ENCODE peak calls at places on chromosomes 2 and 18, in nine cellular contexts. One of them, this sample, is unnamed.

GRCh38 chr18:80175451-80176235 is 66.6 kb downstream of the ADNP2 start:
- DNase-seq in brain microvascular endothelial cell: peak; percentile 48
- DNase-seq in breast epithelium: no peak
- DNase-seq in A549: no peak
- DNase-seq in right atrium auricular region: no peak
- DNase-seq in endodermal cell: no peak
- DNase-seq in bronchial epithelial cell: no peak
- DNase-seq in H9: no peak
- DNase-seq in activated CD8-positive, alpha-beta T cell treated with anti-CD3 and anti-CD28 coated beads for 36 hours: peak; percentile 78
- DNase-seq in this sample: no peak

GRCh38 chr2:128028668-128029054 is 802 bp upstream of the SAP130 start:
- DNase-seq in bronchial epithelial cell: no peak
- DNase-seq in activated CD8-positive, alpha-beta T cell treated with anti-CD3 and anti-CD28 coated beads for 36 hours: no peak
- DNase-seq in H9: no peak
- DNase-seq in endodermal cell: no peak
- DNase-seq in A549: no peak
- DNase-seq in right atrium auricular region: no peak
- DNase-seq in brain microvascular endothelial cell: no peak
- DNase-seq in breast epithelium: no peak
- DNase-seq in this sample: no peak

GRCh38 chr18:49321800-49322461 is 138.5 kb downstream of the DYM start:
- DNase-seq in bronchial epithelial cell: peak; percentile 47
- DNase-seq in brain microvascular endothelial cell: no peak
- DNase-seq in endodermal cell: no peak
- DNase-seq in breast epithelium: no peak
- DNase-seq in activated CD8-positive, alpha-beta T cell treated with anti-CD3 and anti-CD28 coated beads for 36 hours: no peak
- DNase-seq in right atrium auricular region: no peak
- DNase-seq in H9: no peak
- DNase-seq in A549: no peak
- DNase-seq in this sample: no peak

GRCh38 chr2:232351686-232352510 is 26.7 kb upstream of the ALPP start:
- DNase-seq in right atrium auricular region: no peak
- DNase-seq in activated CD8-positive, alpha-beta T cell treated with anti-CD3 and anti-CD28 coated beads for 36 hours: no peak
- DNase-seq in A549: no peak
- DNase-seq in brain microvascular endothelial cell: no peak
- DNase-seq in endodermal cell: no peak
- DNase-seq in H9: no peak
- DNase-seq in breast epithelium: no peak
- DNase-seq in bronchial epithelial cell: no peak
- DNase-seq in this sample: no peak

GRCh38 chr18:47628898-47629297 is 301.6 kb downstream of the SMAD2 start:
- DNase-seq in brain microvascular endothelial cell: no peak
- DNase-seq in activated CD8-positive, alpha-beta T cell treated with anti-CD3 and anti-CD28 coated beads for 36 hours: no peak
- DNase-seq in H9: no peak
- DNase-seq in endodermal cell: no peak
- DNase-seq in right atrium auricular region: no peak
- DNase-seq in A549: no peak
- DNase-seq in bronchial epithelial cell: no peak
- DNase-seq in breast epithelium: no peak
- DNase-seq in this sample: no peak

GRCh38 chr2:120854766-120855530 is 119.3 kb downstream of the GLI2 start:
- DNase-seq in bronchial epithelial cell: no peak
- DNase-seq in H9: no peak
- DNase-seq in brain microvascular endothelial cell: no peak
- DNase-seq in A549: no peak
- DNase-seq in right atrium auricular region: no peak
- DNase-seq in breast epithelium: no peak
- DNase-seq in endodermal cell: peak; percentile 35
- DNase-seq in activated CD8-positive, alpha-beta T cell treated with anti-CD3 and anti-CD28 coated beads for 36 hours: no peak
- DNase-seq in this sample: no peak

GRCh38 chr2:8125741-8126691 is 555.8 kb upstream of the ID2 start:
- DNase-seq in activated CD8-positive, alpha-beta T cell treated with anti-CD3 and anti-CD28 coated beads for 36 hours: no peak
- DNase-seq in A549: no peak
- DNase-seq in endodermal cell: no peak
- DNase-seq in H9: no peak
- DNase-seq in breast epithelium: no peak
- DNase-seq in brain microvascular endothelial cell: peak; percentile 40
- DNase-seq in bronchial epithelial cell: no peak
- DNase-seq in right atrium auricular region: peak; percentile 72
- DNase-seq in this sample: no peak

GRCh38 chr2:43169987-43170732 is 56.2 kb downstream of the ZFP36L2 start:
- DNase-seq in activated CD8-positive, alpha-beta T cell treated with anti-CD3 and anti-CD28 coated beads for 36 hours: peak; percentile 74
- DNase-seq in right atrium auricular region: no peak
- DNase-seq in endodermal cell: peak; percentile 88
- DNase-seq in brain microvascular endothelial cell: no peak
- DNase-seq in H9: peak; percentile 70
- DNase-seq in bronchial epithelial cell: no peak
- DNase-seq in breast epithelium: no peak
- DNase-seq in A549: peak; percentile 64
- DNase-seq in this sample: peak; percentile 46

GRCh38 chr2:158936978-158937377 is 31.5 kb upstream of the TANC1 start:
- DNase-seq in A549: no peak
- DNase-seq in brain microvascular endothelial cell: peak; percentile 81
- DNase-seq in breast epithelium: no peak
- DNase-seq in right atrium auricular region: no peak
- DNase-seq in activated CD8-positive, alpha-beta T cell treated with anti-CD3 and anti-CD28 coated beads for 36 hours: no peak
- DNase-seq in bronchial epithelial cell: peak; percentile 87
- DNase-seq in endodermal cell: no peak
- DNase-seq in H9: no peak
- DNase-seq in this sample: no peak

GRCh38 chr2:40348038-40348437 is 103.9 kb downstream of the SLC8A1 start:
- DNase-seq in activated CD8-positive, alpha-beta T cell treated with anti-CD3 and anti-CD28 coated beads for 36 hours: no peak
- DNase-seq in endodermal cell: no peak
- DNase-seq in brain microvascular endothelial cell: no peak
- DNase-seq in H9: no peak
- DNase-seq in breast epithelium: no peak
- DNase-seq in A549: no peak
- DNase-seq in bronchial epithelial cell: no peak
- DNase-seq in right atrium auricular region: no peak
- DNase-seq in this sample: no peak

GRCh38 chr2:121075641-121076500 is 209.1 kb downstream of the TFCP2L1 start:
- DNase-seq in breast epithelium: no peak
- DNase-seq in A549: peak; percentile 37
- DNase-seq in H9: peak; percentile 79
- DNase-seq in brain microvascular endothelial cell: no peak
- DNase-seq in right atrium auricular region: no peak
- DNase-seq in bronchial epithelial cell: no peak
- DNase-seq in activated CD8-positive, alpha-beta T cell treated with anti-CD3 and anti-CD28 coated beads for 36 hours: no peak
- DNase-seq in endodermal cell: peak; percentile 84
- DNase-seq in this sample: no peak

GRCh38 chr2:36702781-36703180 is 6.3 kb downstream of the VIT start:
- DNase-seq in A549: no peak
- DNase-seq in H9: no peak
- DNase-seq in brain microvascular endothelial cell: no peak
- DNase-seq in endodermal cell: no peak
- DNase-seq in breast epithelium: no peak
- DNase-seq in bronchial epithelial cell: no peak
- DNase-seq in right atrium auricular region: no peak
- DNase-seq in activated CD8-positive, alpha-beta T cell treated with anti-CD3 and anti-CD28 coated beads for 36 hours: no peak
- DNase-seq in this sample: no peak

GRCh38 chr2:79122676-79123075 is 2.4 kb downstream of the REG1A start:
- DNase-seq in A549: no peak
- DNase-seq in breast epithelium: no peak
- DNase-seq in H9: no peak
- DNase-seq in brain microvascular endothelial cell: no peak
- DNase-seq in right atrium auricular region: no peak
- DNase-seq in bronchial epithelial cell: no peak
- DNase-seq in activated CD8-positive, alpha-beta T cell treated with anti-CD3 and anti-CD28 coated beads for 36 hours: no peak
- DNase-seq in endodermal cell: no peak
- DNase-seq in this sample: no peak

GRCh38 chr2:240412211-240412830 is 23.1 kb upstream of the GPC1 start:
- DNase-seq in brain microvascular endothelial cell: no peak
- DNase-seq in bronchial epithelial cell: no peak
- DNase-seq in H9: peak; percentile 32
- DNase-seq in activated CD8-positive, alpha-beta T cell treated with anti-CD3 and anti-CD28 coated beads for 36 hours: no peak
- DNase-seq in endodermal cell: peak; percentile 51
- DNase-seq in breast epithelium: no peak
- DNase-seq in right atrium auricular region: no peak
- DNase-seq in A549: no peak
- DNase-seq in this sample: peak; percentile 32

GRCh38 chr2:38076710-38077430 is 919 bp upstream of the CYP1B1 start:
- DNase-seq in right atrium auricular region: peak; percentile 85
- DNase-seq in endodermal cell: peak; percentile 91
- DNase-seq in brain microvascular endothelial cell: peak; percentile 87
- DNase-seq in bronchial epithelial cell: peak; percentile 63
- DNase-seq in A549: peak; percentile 93
- DNase-seq in H9: peak; percentile 84
- DNase-seq in activated CD8-positive, alpha-beta T cell treated with anti-CD3 and anti-CD28 coated beads for 36 hours: peak; percentile 86
- DNase-seq in breast epithelium: peak; percentile 60
- DNase-seq in this sample: peak; percentile 68

GRCh38 chr2:109676346-109676897 is 62.3 kb downstream of the SOWAHC start:
- DNase-seq in bronchial epithelial cell: peak; percentile 62
- DNase-seq in brain microvascular endothelial cell: no peak
- DNase-seq in breast epithelium: no peak
- DNase-seq in H9: no peak
- DNase-seq in right atrium auricular region: no peak
- DNase-seq in endodermal cell: no peak
- DNase-seq in A549: no peak
- DNase-seq in activated CD8-positive, alpha-beta T cell treated with anti-CD3 and anti-CD28 coated beads for 36 hours: no peak
- DNase-seq in this sample: no peak

GRCh38 chr2:241895732-241896641 is 26.5 kb downstream of the RTP5 start:
- DNase-seq in H9: peak; percentile 47
- DNase-seq in bronchial epithelial cell: peak; percentile 58
- DNase-seq in right atrium auricular region: no peak
- DNase-seq in A549: peak; percentile 55
- DNase-seq in endodermal cell: peak; percentile 69
- DNase-seq in brain microvascular endothelial cell: peak; percentile 22
- DNase-seq in activated CD8-positive, alpha-beta T cell treated with anti-CD3 and anti-CD28 coated beads for 36 hours: no peak
- DNase-seq in breast epithelium: peak; percentile 40
- DNase-seq in this sample: no peak

DNA sequence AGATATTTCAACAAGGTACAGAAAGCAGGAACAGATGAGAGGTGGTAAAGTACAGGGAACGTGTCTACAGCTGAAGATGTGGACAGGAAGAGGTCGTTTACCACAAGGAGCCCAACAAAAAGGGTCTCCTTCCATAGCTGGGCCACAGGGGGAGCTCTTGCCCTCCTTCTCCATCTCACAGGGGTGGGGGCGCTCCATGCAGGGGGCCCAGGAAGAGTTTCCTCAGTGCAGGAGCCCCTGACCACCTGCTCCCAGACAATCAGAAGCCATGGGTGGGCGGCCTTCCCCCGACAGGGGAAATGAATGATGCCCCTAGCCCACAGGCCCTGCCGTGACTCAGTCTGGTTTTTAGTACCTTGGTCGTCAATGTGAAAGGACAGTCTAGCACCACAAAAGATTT is 163.6 kb upstream of the ZNF516 start:
- DNase-seq in breast epithelium: no peak
- DNase-seq in activated CD8-positive, alpha-beta T cell treated with anti-CD3 and anti-CD28 coated beads for 36 hours: peak; percentile 74
- DNase-seq in bronchial epithelial cell: no peak
- DNase-seq in A549: no peak
- DNase-seq in H9: peak; percentile 81
- DNase-seq in endodermal cell: peak; percentile 88
- DNase-seq in brain microvascular endothelial cell: no peak
- DNase-seq in right atrium auricular region: no peak
- DNase-seq in this sample: peak; percentile 67
- TF ChIP-seq CTCF in breast epithelium: no peak
- TF ChIP-seq CTCF in activated CD8-positive, alpha-beta T cell treated with anti-CD3 and anti-CD28 coated beads for 36 hours: peak; percentile 66
- TF ChIP-seq CTCF in bronchial epithelial cell: peak; percentile 28
- TF ChIP-seq CTCF in A549: no peak
- TF ChIP-seq CTCF in H9: peak; percentile 89
- TF ChIP-seq CTCF in endodermal cell: peak; percentile 89
- TF ChIP-seq CTCF in brain microvascular endothelial cell: peak; percentile 59
- TF ChIP-seq CTCF in right atrium auricular region: no peak
- TF ChIP-seq CTCF in this sample: peak; percentile 53

DNA sequence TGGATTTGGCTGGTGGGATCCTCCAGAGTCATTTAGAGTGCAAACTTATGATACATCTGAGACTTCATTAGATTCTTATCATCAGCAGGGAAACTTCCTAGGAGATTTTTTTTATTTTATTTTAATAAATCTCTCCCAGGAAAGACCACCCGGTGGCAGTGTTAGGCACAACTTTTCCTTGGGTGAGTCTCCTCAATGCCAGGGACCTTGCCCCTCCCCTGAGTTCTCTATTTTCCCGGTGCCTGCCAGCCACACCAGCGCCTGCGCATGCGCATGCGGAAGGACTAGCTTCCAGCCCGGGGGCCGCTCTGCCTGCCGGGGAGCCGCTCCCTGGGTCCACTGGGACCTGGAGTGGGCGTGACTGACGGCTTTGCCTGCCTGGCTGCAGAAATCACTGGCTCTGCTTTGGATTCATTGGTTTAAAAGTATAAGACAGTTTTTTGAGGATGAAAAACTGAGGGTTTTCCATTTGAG is 86.6 kb downstream of the TMEM182 start:
- DNase-seq in breast epithelium: no peak
- DNase-seq in A549: peak; percentile 76
- DNase-seq in right atrium auricular region: peak; percentile 79
- DNase-seq in endodermal cell: peak; percentile 96
- DNase-seq in activated CD8-positive, alpha-beta T cell treated with anti-CD3 and anti-CD28 coated beads for 36 hours: peak; percentile 9
- DNase-seq in bronchial epithelial cell: peak; percentile 42
- DNase-seq in brain microvascular endothelial cell: peak; percentile 36
- DNase-seq in H9: peak; percentile 93
- DNase-seq in this sample: peak; percentile 90
- TF ChIP-seq CTCF in breast epithelium: no peak
- TF ChIP-seq CTCF in A549: peak; percentile 10
- TF ChIP-seq CTCF in right atrium auricular region: no peak
- TF ChIP-seq CTCF in endodermal cell: peak; percentile 58
- TF ChIP-seq CTCF in activated CD8-positive, alpha-beta T cell treated with anti-CD3 and anti-CD28 coated beads for 36 hours: no peak
- TF ChIP-seq CTCF in bronchial epithelial cell: no peak
- TF ChIP-seq CTCF in brain microvascular endothelial cell: peak; percentile 8
- TF ChIP-seq CTCF in H9: peak; percentile 49
- TF ChIP-seq CTCF in this sample: no peak

DNA sequence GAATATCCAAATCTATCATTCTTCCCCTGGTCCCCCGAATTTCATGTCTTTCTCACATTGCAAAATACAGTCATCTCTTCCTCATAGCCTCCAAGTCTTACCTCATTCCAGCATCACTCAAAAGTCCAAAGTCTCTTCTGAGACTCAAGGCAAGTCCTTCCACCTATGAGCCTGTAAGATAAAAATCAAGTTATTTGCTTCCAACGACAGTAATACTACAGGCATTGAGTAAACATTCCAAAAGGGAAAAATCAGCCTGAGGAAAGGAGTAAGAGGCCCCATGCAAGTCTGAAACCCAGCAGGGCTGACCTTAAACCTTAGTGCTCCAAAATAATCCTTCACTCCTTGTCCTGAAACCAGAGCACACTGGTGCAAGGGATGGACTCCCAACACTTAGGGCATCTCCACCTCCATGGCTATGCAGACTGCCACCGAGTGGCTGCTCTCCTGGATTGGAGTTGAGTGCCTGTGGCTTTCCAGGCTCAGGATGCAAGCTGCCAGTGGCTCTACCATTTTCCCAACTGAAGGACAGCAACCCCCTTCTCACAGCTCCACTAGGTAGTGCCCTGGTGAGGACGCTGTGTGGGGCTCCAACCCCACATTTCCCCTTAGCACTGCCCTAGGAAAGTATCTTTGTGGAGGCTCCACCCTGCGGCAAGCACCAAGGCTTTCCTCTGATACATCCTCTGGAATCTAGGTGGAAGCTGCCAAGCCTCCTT is 16.3 kb downstream of the DTNA start:
- DNase-seq in brain microvascular endothelial cell: no peak
- DNase-seq in endodermal cell: peak; percentile 70
- DNase-seq in breast epithelium: no peak
- DNase-seq in A549: no peak
- DNase-seq in bronchial epithelial cell: no peak
- DNase-seq in H9: peak; percentile 52
- DNase-seq in right atrium auricular region: no peak
- DNase-seq in activated CD8-positive, alpha-beta T cell treated with anti-CD3 and anti-CD28 coated beads for 36 hours: no peak
- DNase-seq in this sample: no peak
- TF ChIP-seq CTCF in brain microvascular endothelial cell: no peak
- TF ChIP-seq CTCF in endodermal cell: peak; percentile 26
- TF ChIP-seq CTCF in breast epithelium: no peak
- TF ChIP-seq CTCF in A549: no peak
- TF ChIP-seq CTCF in bronchial epithelial cell: no peak
- TF ChIP-seq CTCF in H9: no peak
- TF ChIP-seq CTCF in right atrium auricular region: no peak
- TF ChIP-seq CTCF in activated CD8-positive, alpha-beta T cell treated with anti-CD3 and anti-CD28 coated beads for 36 hours: no peak
- TF ChIP-seq CTCF in this sample: no peak

GRCh38 chr2:50879457-50879856 is 152.5 kb downstream of the NRXN1 start:
- DNase-seq in brain microvascular endothelial cell: no peak
- DNase-seq in breast epithelium: no peak
- DNase-seq in activated CD8-positive, alpha-beta T cell treated with anti-CD3 and anti-CD28 coated beads for 36 hours: no peak
- DNase-seq in endodermal cell: no peak
- DNase-seq in A549: no peak
- DNase-seq in H9: no peak
- DNase-seq in bronchial epithelial cell: no peak
- DNase-seq in right atrium auricular region: no peak
- DNase-seq in this sample: no peak
- TF ChIP-seq CTCF in brain microvascular endothelial cell: no peak
- TF ChIP-seq CTCF in breast epithelium: no peak
- TF ChIP-seq CTCF in activated CD8-positive, alpha-beta T cell treated with anti-CD3 and anti-CD28 coated beads for 36 hours: no peak
- TF ChIP-seq CTCF in endodermal cell: no peak
- TF ChIP-seq CTCF in A549: no peak
- TF ChIP-seq CTCF in H9: no peak
- TF ChIP-seq CTCF in bronchial epithelial cell: no peak
- TF ChIP-seq CTCF in right atrium auricular region: no peak
- TF ChIP-seq CTCF in this sample: no peak